ENCODE peak calls at places on chromosomes 6 and 20, in five cellular contexts. Z is GM23338; O is CD8-positive, alpha-beta memory T cell; P is cardiac muscle cell; D is prostate gland. F is an unnamed sample.
A peak's percentile ranks its signal among the peaks of the same experiment; 100 is the strongest.

GRCh38 chr6:134453792-134454510 is 136.0 kb upstream of the SGK1 start:
- DNase-seq in Z (peak; percentile 82), O (no peak), P (no peak), D (no peak), F (no peak)

GRCh38 chr6:160895562-160895961 is 96.0 kb upstream of the MAP3K4 start:
- DNase-seq in Z (no peak), O (no peak), P (no peak), D (no peak), F (no peak)

GRCh38 chr20:44716309-44717106 is 1.3 kb downstream of the CCN5 start:
- DNase-seq in Z (no peak), O (no peak), P (no peak), D (no peak), F (no peak)

GRCh38 chr6:39207421-39208232 is 21.6 kb downstream of the KCNK5 start:
- DNase-seq in Z (no peak), O (no peak), P (no peak), D (no peak), F (no peak)

GRCh38 chr6:118012944-118013343 is 105.9 kb downstream of the SLC35F1 start:
- DNase-seq in Z (no peak), O (no peak), P (no peak), D (no peak), F (no peak)

GRCh38 chr6:109172096-109172495 is 76.8 kb downstream of the CEP57L1 start:
- DNase-seq in Z (no peak), O (no peak), P (no peak), D (no peak), F (no peak)

GRCh38 chr6:83193747-83194582 is 808 bp downstream of the RWDD2A start:
- DNase-seq in Z (peak; percentile 92), O (peak; percentile 49), P (peak; percentile 68), D (peak; percentile 13), F (peak; percentile 57)

GRCh38 chr6:1596088-1596852 is 13.4 kb upstream of the FOXC1 start:
- DNase-seq in Z (peak; percentile 82), O (peak; percentile 71), P (peak; percentile 71), D (peak; percentile 50), F (peak; percentile 76)

GRCh38 chr20:53597085-53597482 is 3.4 kb upstream of the ZNF217 start:
- DNase-seq in Z (no peak), O (no peak), P (no peak), D (peak; percentile 69), F (no peak)

GRCh38 chr6:143396497-143397228 is 53.8 kb downstream of the ADAT2 start:
- DNase-seq in Z (no peak), O (no peak), P (no peak), D (no peak), F (no peak)

GRCh38 chr6:7809346-7809745 is 83.4 kb downstream of the BMP6 start:
- DNase-seq in Z (no peak), O (no peak), P (no peak), D (no peak), F (no peak)

GRCh38 chr6:166940643-166941068 is 15.7 kb downstream of the RNASET2 start:
- DNase-seq in Z (no peak), O (no peak), P (no peak), D (no peak), F (no peak)

GRCh38 chr20:12270863-12271262 is 353.2 kb downstream of the BTBD3 start:
- DNase-seq in Z (peak; percentile 27), O (no peak), P (no peak), D (no peak), F (no peak)

DNA sequence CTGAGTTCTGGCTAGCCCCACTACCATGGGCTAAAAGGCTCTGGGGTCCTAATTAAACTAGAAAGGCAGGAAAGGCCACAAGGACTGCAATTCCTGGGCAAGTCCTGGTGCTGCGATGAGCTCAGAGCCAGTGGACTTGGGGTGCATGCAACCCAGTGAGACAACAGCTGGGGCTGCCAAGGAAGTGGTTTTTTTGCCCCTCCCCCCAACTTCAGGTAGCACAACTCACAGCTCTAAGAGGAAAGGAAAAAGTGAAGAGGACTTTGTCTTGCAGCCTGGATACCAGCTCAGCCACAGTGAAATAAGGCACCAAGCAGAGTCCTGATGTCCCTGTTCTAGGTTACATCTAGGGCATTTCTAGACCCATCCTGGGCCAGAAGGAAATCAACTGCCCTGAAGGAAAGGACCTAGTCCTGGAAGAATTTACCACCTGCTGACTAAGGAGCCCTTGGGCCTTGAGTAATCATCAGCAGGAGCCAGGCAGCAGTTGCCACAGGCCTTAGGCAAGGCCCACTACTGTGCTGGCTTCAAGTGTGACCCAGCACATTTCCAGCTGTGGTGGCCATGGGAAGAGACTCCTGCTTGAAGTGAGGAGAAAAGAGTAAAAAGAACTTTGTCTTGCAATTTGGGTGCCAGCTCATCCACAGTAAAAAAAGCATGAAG is 358.4 kb downstream of the BTBD3 start:
- DNase-seq in Z (no peak), O (no peak), P (no peak), D (no peak), F (no peak)
- H3K27ac ChIP-seq in Z (no peak overlapping the region), O (no peak overlapping the region), P (no peak overlapping the region), D (no peak overlapping the region), F (no peak overlapping the region)

DNA sequence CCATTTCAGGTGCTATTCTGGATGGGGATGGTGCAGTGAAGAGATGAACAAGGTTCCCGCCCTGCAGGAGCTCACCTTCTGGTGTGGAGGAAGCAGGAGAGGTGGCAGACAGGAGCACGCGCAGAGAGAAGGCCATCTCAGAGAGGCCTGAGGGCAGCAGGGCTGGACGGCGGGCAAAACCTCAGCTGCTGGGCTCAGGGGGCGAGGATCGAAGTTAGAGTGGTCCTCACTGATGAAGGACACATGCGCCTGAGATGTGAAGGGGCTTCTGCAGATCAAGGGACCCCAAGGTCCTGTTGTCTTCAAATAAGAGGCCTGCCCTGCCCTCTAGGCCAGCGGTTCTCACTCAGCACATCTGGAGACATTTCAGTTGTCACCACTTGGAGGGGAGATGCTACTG is 198.4 kb upstream of the PMEPA1 start:
- DNase-seq in Z (no peak), O (no peak), P (no peak), D (no peak), F (no peak)
- H3K27ac ChIP-seq in Z (no peak overlapping the region), O (no peak overlapping the region), P (no peak overlapping the region), D (no peak overlapping the region), F (no peak overlapping the region)

DNA sequence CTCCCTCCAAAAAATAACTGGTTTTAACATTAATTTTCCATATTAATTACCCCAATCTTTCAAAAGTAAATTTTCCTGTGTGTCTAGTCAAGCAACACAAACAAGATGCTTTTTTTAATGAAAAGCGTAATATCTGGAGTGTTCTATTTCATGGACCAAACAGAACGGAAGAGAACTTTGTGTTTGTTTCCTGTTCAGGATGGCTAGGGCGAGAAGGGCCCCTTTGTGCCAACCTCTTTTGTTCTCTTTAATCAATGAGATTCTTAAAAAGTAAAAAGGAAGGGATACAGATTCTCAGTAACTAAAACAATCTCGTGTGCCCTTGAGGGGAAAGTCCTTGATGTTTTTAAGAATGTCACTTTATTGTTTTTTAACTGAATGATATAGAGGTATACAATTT is 55.7 kb downstream of the GNAS start:
- DNase-seq in Z (no peak), O (no peak), P (no peak), D (no peak), F (no peak)
- H3K27ac ChIP-seq in Z (peak overlapping the region; percentile 21), O (no peak overlapping the region), P (peak overlapping the region; percentile 92), D (no peak overlapping the region), F (peak overlapping the region; percentile 77)

GRCh38 chr6:3904518-3904917 is 55.3 kb downstream of the FAM50B start:
- DNase-seq in Z (no peak), O (no peak), P (no peak), D (no peak), F (no peak)
- H3K27ac ChIP-seq in Z (peak overlapping the region; percentile 7), O (no peak overlapping the region), P (no peak overlapping the region), D (no peak overlapping the region), F (no peak overlapping the region)

GRCh38 chr20:32574296-32575226 is 10.6 kb downstream of the NOL4L start:
- DNase-seq in Z (peak; percentile 59), O (no peak), P (no peak), D (no peak), F (peak; percentile 10)
- H3K27ac ChIP-seq in Z (no peak overlapping the region), O (peak overlapping the region; percentile 31), P (peak overlapping the region; percentile 21), D (no peak overlapping the region), F (no peak overlapping the region)

F was measured in thyroid gland.